ENCODE peak calls at places on chromosomes 7 and 10, in eight cellular contexts. One of them, this sample, is unnamed.

GRCh38 chr7:151759591-151760042 is 117.3 kb downstream of the PRKAG2 start:
- DNase-seq in mesendoderm: peak; percentile 84
- DNase-seq in HCT116: peak; percentile 57
- DNase-seq in ascending aorta: no peak
- DNase-seq in tibial nerve: peak; percentile 47
- DNase-seq in CD4-positive, CD25-positive, alpha-beta regulatory T cell: peak; percentile 60
- DNase-seq in A549: peak; percentile 86
- DNase-seq in left ventricle myocardium inferior: peak; percentile 43
- DNase-seq in this sample: no peak

GRCh38 chr7:107130487-107131220 is 38.1 kb upstream of the HBP1 start:
- DNase-seq in left ventricle myocardium inferior: no peak
- DNase-seq in CD4-positive, CD25-positive, alpha-beta regulatory T cell: no peak
- DNase-seq in A549: peak; percentile 9
- DNase-seq in HCT116: no peak
- DNase-seq in ascending aorta: no peak
- DNase-seq in mesendoderm: peak; percentile 63
- DNase-seq in tibial nerve: no peak
- DNase-seq in this sample: no peak

GRCh38 chr7:44279286-44279685 is 46.1 kb downstream of the CAMK2B start:
- DNase-seq in CD4-positive, CD25-positive, alpha-beta regulatory T cell: no peak
- DNase-seq in tibial nerve: no peak
- DNase-seq in ascending aorta: no peak
- DNase-seq in A549: no peak
- DNase-seq in mesendoderm: no peak
- DNase-seq in left ventricle myocardium inferior: peak; percentile 2
- DNase-seq in HCT116: no peak
- DNase-seq in this sample: peak; percentile 46

GRCh38 chr10:91286572-91286971 is 66.1 kb downstream of the PCGF5 start:
- DNase-seq in tibial nerve: no peak
- DNase-seq in HCT116: no peak
- DNase-seq in mesendoderm: no peak
- DNase-seq in ascending aorta: no peak
- DNase-seq in A549: no peak
- DNase-seq in left ventricle myocardium inferior: no peak
- DNase-seq in CD4-positive, CD25-positive, alpha-beta regulatory T cell: no peak
- DNase-seq in this sample: no peak

GRCh38 chr10:5942471-5942870 is 34.9 kb downstream of the IL15RA start:
- DNase-seq in left ventricle myocardium inferior: peak; percentile 70
- DNase-seq in ascending aorta: no peak
- DNase-seq in mesendoderm: no peak
- DNase-seq in A549: no peak
- DNase-seq in tibial nerve: peak; percentile 33
- DNase-seq in HCT116: no peak
- DNase-seq in CD4-positive, CD25-positive, alpha-beta regulatory T cell: no peak
- DNase-seq in this sample: peak; percentile 85

GRCh38 chr7:50182734-50183133 is 89.7 kb upstream of the ZPBP start:
- DNase-seq in left ventricle myocardium inferior: no peak
- DNase-seq in tibial nerve: peak; percentile 10
- DNase-seq in ascending aorta: no peak
- DNase-seq in CD4-positive, CD25-positive, alpha-beta regulatory T cell: no peak
- DNase-seq in mesendoderm: peak; percentile 13
- DNase-seq in HCT116: no peak
- DNase-seq in A549: no peak
- DNase-seq in this sample: no peak

GRCh38 chr7:31126976-31127375 is 74.9 kb downstream of the ADCYAP1R1 start:
- DNase-seq in HCT116: no peak
- DNase-seq in tibial nerve: peak; percentile 3
- DNase-seq in CD4-positive, CD25-positive, alpha-beta regulatory T cell: no peak
- DNase-seq in mesendoderm: no peak
- DNase-seq in left ventricle myocardium inferior: no peak
- DNase-seq in A549: no peak
- DNase-seq in ascending aorta: no peak
- DNase-seq in this sample: no peak

GRCh38 chr10:3746634-3747033 is 38.4 kb downstream of the KLF6 start:
- DNase-seq in mesendoderm: no peak
- DNase-seq in HCT116: no peak
- DNase-seq in CD4-positive, CD25-positive, alpha-beta regulatory T cell: no peak
- DNase-seq in ascending aorta: no peak
- DNase-seq in left ventricle myocardium inferior: no peak
- DNase-seq in A549: no peak
- DNase-seq in tibial nerve: no peak
- DNase-seq in this sample: no peak

GRCh38 chr7:132084776-132085388 is 491.4 kb downstream of the PLXNA4 start:
- DNase-seq in CD4-positive, CD25-positive, alpha-beta regulatory T cell: no peak
- DNase-seq in A549: no peak
- DNase-seq in mesendoderm: peak; percentile 69
- DNase-seq in ascending aorta: no peak
- DNase-seq in left ventricle myocardium inferior: no peak
- DNase-seq in tibial nerve: no peak
- DNase-seq in HCT116: peak; percentile 19
- DNase-seq in this sample: no peak

GRCh38 chr7:49400891-49401550 is 372.4 kb upstream of the VWC2 start:
- DNase-seq in left ventricle myocardium inferior: no peak
- DNase-seq in CD4-positive, CD25-positive, alpha-beta regulatory T cell: no peak
- DNase-seq in A549: no peak
- DNase-seq in mesendoderm: no peak
- DNase-seq in HCT116: no peak
- DNase-seq in ascending aorta: no peak
- DNase-seq in tibial nerve: no peak
- DNase-seq in this sample: no peak

GRCh38 chr7:123655614-123656013 is at the start of gene LMOD2:
- DNase-seq in CD4-positive, CD25-positive, alpha-beta regulatory T cell: no peak
- DNase-seq in HCT116: no peak
- DNase-seq in tibial nerve: no peak
- DNase-seq in mesendoderm: no peak
- DNase-seq in ascending aorta: no peak
- DNase-seq in A549: no peak
- DNase-seq in left ventricle myocardium inferior: peak; percentile 65
- DNase-seq in this sample: no peak

GRCh38 chr7:95324396-95324795 is at the start of gene PON1:
- DNase-seq in left ventricle myocardium inferior: no peak
- DNase-seq in ascending aorta: no peak
- DNase-seq in mesendoderm: no peak
- DNase-seq in A549: no peak
- DNase-seq in CD4-positive, CD25-positive, alpha-beta regulatory T cell: peak; percentile 24
- DNase-seq in tibial nerve: no peak
- DNase-seq in HCT116: no peak
- DNase-seq in this sample: no peak

GRCh38 chr7:71511361-71511807 is 379.4 kb downstream of the GALNT17 start:
- DNase-seq in CD4-positive, CD25-positive, alpha-beta regulatory T cell: no peak
- DNase-seq in left ventricle myocardium inferior: no peak
- DNase-seq in ascending aorta: no peak
- DNase-seq in HCT116: no peak
- DNase-seq in A549: no peak
- DNase-seq in tibial nerve: no peak
- DNase-seq in mesendoderm: peak; percentile 82
- DNase-seq in this sample: no peak

GRCh38 chr10:46541735-46542566 is 14.5 kb downstream of the GPRIN2 start:
- DNase-seq in tibial nerve: no peak
- DNase-seq in ascending aorta: peak; percentile 7
- DNase-seq in HCT116: no peak
- DNase-seq in CD4-positive, CD25-positive, alpha-beta regulatory T cell: no peak
- DNase-seq in left ventricle myocardium inferior: peak; percentile 12
- DNase-seq in A549: peak; percentile 34
- DNase-seq in mesendoderm: no peak
- DNase-seq in this sample: peak; percentile 69

GRCh38 chr10:46539596-46540411 is 16.7 kb downstream of the GPRIN2 start:
- DNase-seq in HCT116: no peak
- DNase-seq in ascending aorta: peak; percentile 8
- DNase-seq in CD4-positive, CD25-positive, alpha-beta regulatory T cell: no peak
- DNase-seq in A549: peak; percentile 90
- DNase-seq in mesendoderm: no peak
- DNase-seq in tibial nerve: no peak
- DNase-seq in left ventricle myocardium inferior: no peak
- DNase-seq in this sample: peak; percentile 65

GRCh38 chr10:46541017-46541661 is 15.3 kb downstream of the GPRIN2 start:
- DNase-seq in A549: peak; percentile 96
- DNase-seq in left ventricle myocardium inferior: peak; percentile 37
- DNase-seq in mesendoderm: peak; percentile 89
- DNase-seq in tibial nerve: no peak
- DNase-seq in HCT116: no peak
- DNase-seq in ascending aorta: peak; percentile 8
- DNase-seq in CD4-positive, CD25-positive, alpha-beta regulatory T cell: no peak
- DNase-seq in this sample: peak; percentile 85

GRCh38 chr10:46538723-46539426 is 17.6 kb downstream of the GPRIN2 start:
- DNase-seq in CD4-positive, CD25-positive, alpha-beta regulatory T cell: no peak
- DNase-seq in mesendoderm: no peak
- DNase-seq in tibial nerve: no peak
- DNase-seq in HCT116: no peak
- DNase-seq in left ventricle myocardium inferior: no peak
- DNase-seq in A549: no peak
- DNase-seq in ascending aorta: no peak
- DNase-seq in this sample: no peak

GRCh38 chr10:46540412-46541016 is 15.9 kb downstream of the GPRIN2 start:
- DNase-seq in mesendoderm: no peak
- DNase-seq in A549: peak; percentile 33
- DNase-seq in tibial nerve: no peak
- DNase-seq in left ventricle myocardium inferior: no peak
- DNase-seq in ascending aorta: no peak
- DNase-seq in CD4-positive, CD25-positive, alpha-beta regulatory T cell: no peak
- DNase-seq in HCT116: no peak
- DNase-seq in this sample: peak; percentile 67
- H3K27ac ChIP-seq in mesendoderm: no peak overlapping the region
- H3K27ac ChIP-seq in A549: peak overlapping the region; percentile 97
- H3K27ac ChIP-seq in tibial nerve: peak overlapping the region; percentile 31
- H3K27ac ChIP-seq in left ventricle myocardium inferior: no peak overlapping the region
- H3K27ac ChIP-seq in ascending aorta: peak overlapping the region; percentile 68
- H3K27ac ChIP-seq in CD4-positive, CD25-positive, alpha-beta regulatory T cell: no peak overlapping the region
- H3K27ac ChIP-seq in HCT116: no peak overlapping the region
- H3K27ac ChIP-seq in this sample: peak overlapping the region; percentile 77

DNA sequence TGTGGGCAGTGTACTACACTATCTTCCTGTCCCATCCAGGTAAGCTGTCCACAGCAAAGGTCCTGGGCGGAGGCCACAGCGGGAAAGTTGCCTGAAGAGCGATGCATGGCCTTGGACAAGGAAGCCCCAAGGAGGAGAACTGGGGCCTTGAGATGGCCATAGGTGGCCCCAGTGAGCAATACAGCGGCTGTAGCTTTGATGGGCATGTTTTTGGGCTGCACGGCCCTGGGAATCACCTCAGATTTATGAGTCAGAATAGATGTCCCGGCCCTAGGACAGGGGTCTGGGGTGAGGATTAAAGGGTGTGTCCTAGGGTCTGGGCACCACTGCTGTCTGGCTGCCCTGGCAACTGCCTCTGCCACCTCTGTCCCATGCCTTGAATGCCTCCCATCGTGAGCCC is 9.6 kb upstream of the IRF5 start:
- DNase-seq in CD4-positive, CD25-positive, alpha-beta regulatory T cell: no peak
- DNase-seq in A549: no peak
- DNase-seq in mesendoderm: no peak
- DNase-seq in ascending aorta: no peak
- DNase-seq in tibial nerve: no peak
- DNase-seq in left ventricle myocardium inferior: no peak
- DNase-seq in HCT116: no peak
- DNase-seq in this sample: no peak
- H3K27ac ChIP-seq in CD4-positive, CD25-positive, alpha-beta regulatory T cell: no peak overlapping the region
- H3K27ac ChIP-seq in A549: no peak overlapping the region
- H3K27ac ChIP-seq in mesendoderm: no peak overlapping the region
- H3K27ac ChIP-seq in ascending aorta: no peak overlapping the region
- H3K27ac ChIP-seq in tibial nerve: no peak overlapping the region
- H3K27ac ChIP-seq in left ventricle myocardium inferior: no peak overlapping the region
- H3K27ac ChIP-seq in HCT116: no peak overlapping the region
- H3K27ac ChIP-seq in this sample: no peak overlapping the region

GRCh38 chr10:52297727-52298126 is 16.4 kb upstream of the DKK1 start:
- DNase-seq in tibial nerve: no peak
- DNase-seq in A549: no peak
- DNase-seq in CD4-positive, CD25-positive, alpha-beta regulatory T cell: no peak
- DNase-seq in mesendoderm: no peak
- DNase-seq in left ventricle myocardium inferior: no peak
- DNase-seq in HCT116: no peak
- DNase-seq in ascending aorta: no peak
- DNase-seq in this sample: no peak
- H3K27ac ChIP-seq in tibial nerve: no peak overlapping the region
- H3K27ac ChIP-seq in A549: no peak overlapping the region
- H3K27ac ChIP-seq in CD4-positive, CD25-positive, alpha-beta regulatory T cell: no peak overlapping the region
- H3K27ac ChIP-seq in mesendoderm: no peak overlapping the region
- H3K27ac ChIP-seq in left ventricle myocardium inferior: no peak overlapping the region
- H3K27ac ChIP-seq in HCT116: no peak overlapping the region
- H3K27ac ChIP-seq in ascending aorta: no peak overlapping the region
- H3K27ac ChIP-seq in this sample: no peak overlapping the region

GRCh38 chr10:80064120-80064886 is 14.2 kb upstream of the TMEM254 start:
- DNase-seq in HCT116: no peak
- DNase-seq in CD4-positive, CD25-positive, alpha-beta regulatory T cell: no peak
- DNase-seq in tibial nerve: peak; percentile 16
- DNase-seq in left ventricle myocardium inferior: no peak
- DNase-seq in mesendoderm: no peak
- DNase-seq in ascending aorta: no peak
- DNase-seq in A549: no peak
- DNase-seq in this sample: no peak
- H3K27ac ChIP-seq in HCT116: no peak overlapping the region
- H3K27ac ChIP-seq in CD4-positive, CD25-positive, alpha-beta regulatory T cell: no peak overlapping the region
- H3K27ac ChIP-seq in tibial nerve: peak overlapping the region; percentile 75
- H3K27ac ChIP-seq in left ventricle myocardium inferior: peak overlapping the region; percentile 66
- H3K27ac ChIP-seq in mesendoderm: no peak overlapping the region
- H3K27ac ChIP-seq in ascending aorta: peak overlapping the region; percentile 41
- H3K27ac ChIP-seq in A549: no peak overlapping the region
- H3K27ac ChIP-seq in this sample: no peak overlapping the region

This sample was measured in kidney.